ENCODE peak calls at places on chromosomes 11 and 22, in five cellular contexts. One of them, this sample, is unnamed.

GRCh38 chr11:117528061-117528780 is 200.6 kb downstream of the CEP164 start:
- ATAC-seq in CD8-positive, alpha-beta T cell: no peak
- ATAC-seq in right cardiac atrium: no peak
- ATAC-seq in PC-3: no peak
- ATAC-seq in upper lobe of left lung: no peak
- ATAC-seq in this sample: no peak

GRCh38 chr11:35277827-35278226 is 138.9 kb downstream of the CD44 start:
- ATAC-seq in CD8-positive, alpha-beta T cell: no peak
- ATAC-seq in right cardiac atrium: no peak
- ATAC-seq in PC-3: no peak
- ATAC-seq in upper lobe of left lung: no peak
- ATAC-seq in this sample: no peak

GRCh38 chr11:78379039-78379670 is 38.5 kb downstream of the GAB2 start:
- ATAC-seq in CD8-positive, alpha-beta T cell: no peak
- ATAC-seq in right cardiac atrium: no peak
- ATAC-seq in PC-3: no peak
- ATAC-seq in upper lobe of left lung: peak; percentile 69
- ATAC-seq in this sample: no peak

GRCh38 chr11:68565768-68566167 is 105.2 kb downstream of the PPP6R3 start:
- ATAC-seq in CD8-positive, alpha-beta T cell: no peak
- ATAC-seq in right cardiac atrium: peak; percentile 63
- ATAC-seq in PC-3: no peak
- ATAC-seq in upper lobe of left lung: no peak
- ATAC-seq in this sample: no peak

GRCh38 chr11:116244889-116245288 is 527.9 kb downstream of the BUD13 start:
- ATAC-seq in CD8-positive, alpha-beta T cell: no peak
- ATAC-seq in right cardiac atrium: no peak
- ATAC-seq in PC-3: no peak
- ATAC-seq in upper lobe of left lung: no peak
- ATAC-seq in this sample: no peak

GRCh38 chr11:125956371-125956770 is 10.5 kb downstream of the VSIG10L2 start:
- ATAC-seq in CD8-positive, alpha-beta T cell: no peak
- ATAC-seq in right cardiac atrium: peak; percentile 83
- ATAC-seq in PC-3: no peak
- ATAC-seq in upper lobe of left lung: peak; percentile 69
- ATAC-seq in this sample: no peak

GRCh38 chr11:120208777-120209176 is 2.1 kb upstream of the OAF start:
- ATAC-seq in CD8-positive, alpha-beta T cell: no peak
- ATAC-seq in right cardiac atrium: peak; percentile 69
- ATAC-seq in PC-3: peak; percentile 18
- ATAC-seq in upper lobe of left lung: peak; percentile 68
- ATAC-seq in this sample: peak; percentile 77

GRCh38 chr11:13110929-13111812 is 102.1 kb downstream of the RASSF10 start:
- ATAC-seq in CD8-positive, alpha-beta T cell: no peak
- ATAC-seq in right cardiac atrium: peak; percentile 97
- ATAC-seq in PC-3: peak; percentile 71
- ATAC-seq in upper lobe of left lung: no peak
- ATAC-seq in this sample: peak; percentile 54

GRCh38 chr11:90179923-90180322 is 42.9 kb downstream of the CHORDC1 start:
- ATAC-seq in CD8-positive, alpha-beta T cell: no peak
- ATAC-seq in right cardiac atrium: no peak
- ATAC-seq in PC-3: no peak
- ATAC-seq in upper lobe of left lung: no peak
- ATAC-seq in this sample: no peak

GRCh38 chr11:34266987-34267386 is 90.8 kb downstream of the ABTB2 start:
- ATAC-seq in CD8-positive, alpha-beta T cell: no peak
- ATAC-seq in right cardiac atrium: peak; percentile 34
- ATAC-seq in PC-3: no peak
- ATAC-seq in upper lobe of left lung: peak; percentile 35
- ATAC-seq in this sample: no peak

GRCh38 chr22:23037429-23038333 is 32.6 kb upstream of the GNAZ start:
- ATAC-seq in CD8-positive, alpha-beta T cell: no peak
- ATAC-seq in right cardiac atrium: no peak
- ATAC-seq in PC-3: no peak
- ATAC-seq in upper lobe of left lung: no peak
- ATAC-seq in this sample: peak; percentile 23

GRCh38 chr11:17686185-17686980 is 33.0 kb upstream of the MYOD1 start:
- ATAC-seq in CD8-positive, alpha-beta T cell: no peak
- ATAC-seq in right cardiac atrium: no peak
- ATAC-seq in PC-3: no peak
- ATAC-seq in upper lobe of left lung: no peak
- ATAC-seq in this sample: no peak

GRCh38 chr11:24131698-24132097 is 365.2 kb upstream of the LUZP2 start:
- ATAC-seq in CD8-positive, alpha-beta T cell: no peak
- ATAC-seq in right cardiac atrium: no peak
- ATAC-seq in PC-3: no peak
- ATAC-seq in upper lobe of left lung: no peak
- ATAC-seq in this sample: no peak

GRCh38 chr11:126079640-126080205 is 17.1 kb upstream of the CDON start:
- ATAC-seq in CD8-positive, alpha-beta T cell: no peak
- ATAC-seq in right cardiac atrium: no peak
- ATAC-seq in PC-3: peak; percentile 64
- ATAC-seq in upper lobe of left lung: no peak
- ATAC-seq in this sample: no peak

GRCh38 chr22:29205260-29205597 is 467 bp upstream of the EMID1 start:
- ATAC-seq in CD8-positive, alpha-beta T cell: no peak
- ATAC-seq in right cardiac atrium: no peak
- ATAC-seq in PC-3: no peak
- ATAC-seq in upper lobe of left lung: no peak
- ATAC-seq in this sample: no peak

GRCh38 chr22:26474687-26475086 is 8.9 kb downstream of the HPS4 start:
- ATAC-seq in CD8-positive, alpha-beta T cell: no peak
- ATAC-seq in right cardiac atrium: no peak
- ATAC-seq in PC-3: peak; percentile 21
- ATAC-seq in upper lobe of left lung: no peak
- ATAC-seq in this sample: no peak

GRCh38 chr11:57498540-57498939 is 17.0 kb downstream of the SLC43A1 start:
- ATAC-seq in CD8-positive, alpha-beta T cell: no peak
- ATAC-seq in right cardiac atrium: no peak
- ATAC-seq in PC-3: no peak
- ATAC-seq in upper lobe of left lung: no peak
- ATAC-seq in this sample: no peak

GRCh38 chr11:80182906-80183305 is 742.1 kb upstream of the TENM4 start:
- ATAC-seq in CD8-positive, alpha-beta T cell: no peak
- ATAC-seq in right cardiac atrium: no peak
- ATAC-seq in PC-3: no peak
- ATAC-seq in upper lobe of left lung: no peak
- ATAC-seq in this sample: no peak

GRCh38 chr11:95245038-95245437 is 14.0 kb upstream of the SESN3 start:
- ATAC-seq in CD8-positive, alpha-beta T cell: no peak
- ATAC-seq in right cardiac atrium: peak; percentile 35
- ATAC-seq in PC-3: no peak
- ATAC-seq in upper lobe of left lung: peak; percentile 71
- ATAC-seq in this sample: peak; percentile 100

GRCh38 chr11:124198852-124199389 is 15.8 kb downstream of the OR10D3 start:
- ATAC-seq in CD8-positive, alpha-beta T cell: no peak
- ATAC-seq in right cardiac atrium: no peak
- ATAC-seq in PC-3: no peak
- ATAC-seq in upper lobe of left lung: no peak
- ATAC-seq in this sample: no peak

GRCh38 chr11:11531127-11531526 is 90.7 kb downstream of the GALNT18 start:
- ATAC-seq in CD8-positive, alpha-beta T cell: no peak
- ATAC-seq in right cardiac atrium: peak; percentile 9
- ATAC-seq in PC-3: no peak
- ATAC-seq in upper lobe of left lung: no peak
- ATAC-seq in this sample: peak; percentile 29

GRCh38 chr11:104487035-104487775 is 323.3 kb upstream of the PDGFD start:
- ATAC-seq in CD8-positive, alpha-beta T cell: no peak
- ATAC-seq in right cardiac atrium: no peak
- ATAC-seq in PC-3: no peak
- ATAC-seq in upper lobe of left lung: no peak
- ATAC-seq in this sample: no peak

GRCh38 chr11:7579226-7579825 is 65.5 kb downstream of the PPFIBP2 start:
- ATAC-seq in CD8-positive, alpha-beta T cell: no peak
- ATAC-seq in right cardiac atrium: peak; percentile 61
- ATAC-seq in PC-3: no peak
- ATAC-seq in upper lobe of left lung: peak; percentile 39
- ATAC-seq in this sample: no peak

GRCh38 chr11:128470081-128470480 is 117.3 kb downstream of the ETS1 start:
- ATAC-seq in CD8-positive, alpha-beta T cell: peak; percentile 46
- ATAC-seq in right cardiac atrium: no peak
- ATAC-seq in PC-3: no peak
- ATAC-seq in upper lobe of left lung: no peak
- ATAC-seq in this sample: no peak

GRCh38 chr11:129447654-129448239 is 72.1 kb downstream of the BARX2 start:
- ATAC-seq in CD8-positive, alpha-beta T cell: no peak
- ATAC-seq in right cardiac atrium: no peak
- ATAC-seq in PC-3: no peak
- ATAC-seq in upper lobe of left lung: no peak
- ATAC-seq in this sample: no peak

GRCh38 chr22:28864878-28865596 is 18.3 kb upstream of the ZNRF3 start:
- ATAC-seq in CD8-positive, alpha-beta T cell: no peak
- ATAC-seq in right cardiac atrium: no peak
- ATAC-seq in PC-3: no peak
- ATAC-seq in upper lobe of left lung: peak; percentile 35
- ATAC-seq in this sample: peak; percentile 25

GRCh38 chr11:70497536-70498075 is 99.3 kb downstream of the CTTN start:
- ATAC-seq in CD8-positive, alpha-beta T cell: no peak
- ATAC-seq in right cardiac atrium: no peak
- ATAC-seq in PC-3: no peak
- ATAC-seq in upper lobe of left lung: no peak
- ATAC-seq in this sample: no peak

This sample was measured in esophagus mucosa.